ENCODE peak calls at places on chromosomes 16 and 17, in seven cellular contexts. Q is thoracic aorta, A is stomach, L is fibroblast of mammary gland, K is fibroblast of lung, P is BJ, Y is DND-41. U is an unnamed sample.

GRCh38 chr17:68356520-68356919 is 65.2 kb downstream of the ARSG start:
- DNase-seq in P (no peak), Q (no peak), K (peak; percentile 74), Y (peak; percentile 89), L (no peak), A (no peak), U (peak; percentile 31)

GRCh38 chr17:12282056-12282455 is 261.4 kb downstream of the MAP2K4 start:
- DNase-seq in A (no peak), K (peak; percentile 37), Y (no peak), L (peak; percentile 69), P (peak; percentile 4), Q (no peak), U (no peak)

GRCh38 chr17:19306160-19307111 is 56.1 kb downstream of the B9D1 start:
- DNase-seq in P (no peak), A (peak; percentile 30), K (no peak), Y (peak; percentile 79), Q (no peak), L (no peak), U (peak; percentile 82)

GRCh38 chr16:89828870-89829629 is 775 bp downstream of the SPIRE2 start:
- DNase-seq in Q (no peak), Y (no peak), A (no peak), L (no peak), K (no peak), P (no peak), U (no peak)

GRCh38 chr16:30030841-30031413 is at the start of gene TLCD3B:
- DNase-seq in K (no peak), P (no peak), A (no peak), Q (no peak), Y (no peak), L (no peak), U (no peak)

GRCh38 chr17:49926886-49927285 is 42.1 kb upstream of the DLX4 start:
- DNase-seq in K (peak; percentile 6), Y (no peak), P (no peak), A (no peak), L (peak; percentile 94), Q (no peak), U (no peak)

GRCh38 chr16:87790278-87791023 is 24.7 kb upstream of the KLHDC4 start:
- DNase-seq in P (no peak), Y (no peak), L (no peak), Q (no peak), K (no peak), A (peak; percentile 40), U (no peak)

GRCh38 chr16:83714286-83714685 is 93.5 kb upstream of the HSBP1 start:
- DNase-seq in A (no peak), K (peak; percentile 62), L (no peak), Q (no peak), P (no peak), Y (no peak), U (no peak)

GRCh38 chr17:51848451-51848850 is 310.1 kb downstream of the CA10 start:
- DNase-seq in Q (no peak), A (no peak), L (no peak), P (no peak), Y (no peak), K (no peak), U (no peak)

GRCh38 chr16:88276591-88276990 is 106.2 kb upstream of the ZNF469 start:
- DNase-seq in L (no peak), Y (no peak), K (no peak), P (no peak), Q (no peak), A (no peak), U (no peak)

GRCh38 chr17:57569860-57570259 is 175.2 kb downstream of the CCDC182 start:
- DNase-seq in K (no peak), P (peak; percentile 19), Y (no peak), L (no peak), A (no peak), Q (no peak), U (no peak)

GRCh38 chr17:79812206-79812968 is 15.5 kb upstream of the CBX8 start:
- DNase-seq in P (no peak), Y (no peak), A (no peak), K (no peak), Q (no peak), L (no peak), U (no peak)

GRCh38 chr17:79809530-79810137 is 12.8 kb upstream of the CBX8 start:
- DNase-seq in Y (no peak), P (no peak), L (no peak), K (no peak), Q (no peak), A (peak; percentile 73), U (no peak)

GRCh38 chr17:79811888-79812205 is 15.0 kb upstream of the CBX8 start:
- DNase-seq in Q (no peak), K (no peak), A (no peak), P (no peak), Y (no peak), L (no peak), U (no peak)

GRCh38 chr17:79810138-79811027 is 13.5 kb upstream of the CBX8 start:
- DNase-seq in K (peak; percentile 83), A (peak; percentile 84), Q (no peak), L (peak; percentile 65), Y (peak; percentile 91), P (no peak), U (peak; percentile 94)

DNA sequence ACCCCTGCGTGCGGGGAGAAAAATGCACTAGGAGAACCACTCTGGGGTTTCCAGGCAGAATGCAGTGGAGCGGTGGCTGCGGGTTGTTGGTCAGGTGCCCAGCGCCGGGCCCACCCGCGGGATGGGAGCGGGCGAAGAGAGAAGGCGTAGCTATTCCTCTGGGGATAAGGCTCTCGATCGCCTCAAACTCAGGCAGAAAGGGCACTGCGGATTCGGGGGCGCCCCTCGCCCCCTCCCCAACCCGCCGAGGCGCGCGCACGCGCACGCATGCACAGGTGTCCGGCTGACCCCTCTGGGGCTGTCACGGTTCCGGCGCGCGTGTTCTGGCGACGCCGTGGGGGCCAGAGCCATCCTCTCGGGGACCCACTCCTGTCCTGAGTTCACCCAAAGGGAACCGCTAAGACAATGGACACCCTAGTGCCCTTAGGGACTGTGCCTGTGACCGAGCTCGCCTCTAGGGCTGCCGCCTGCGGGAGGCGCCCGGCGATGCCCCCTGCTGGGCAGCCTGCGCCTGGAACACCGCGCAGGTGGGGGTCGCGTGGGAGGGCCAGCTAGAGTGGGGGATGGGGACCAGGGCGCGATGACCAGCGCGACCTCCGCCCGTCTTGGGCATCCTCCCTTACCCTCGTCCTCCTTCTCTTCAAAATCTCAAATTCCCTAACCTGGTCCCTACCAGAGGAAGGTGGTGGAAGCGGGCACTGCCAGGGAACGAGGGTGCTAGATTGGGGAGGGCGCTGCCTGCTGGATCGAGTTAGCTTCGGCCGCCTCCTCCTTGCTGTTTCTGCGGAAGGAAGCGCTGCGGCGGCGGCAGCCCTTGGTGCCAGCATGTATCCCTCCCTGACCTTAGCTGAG is 14.4 kb upstream of the CBX8 start:
- DNase-seq in P (no peak), L (no peak), Q (no peak), K (no peak), A (no peak), Y (peak; percentile 74), U (peak; percentile 74)
- H3K4me3 ChIP-seq in P (no peak overlapping the region), L (no peak overlapping the region), Q (no peak overlapping the region), K (no peak overlapping the region), A (peak overlapping the region; percentile 19), Y (no peak overlapping the region), U (peak overlapping the region; percentile 33)

DNA sequence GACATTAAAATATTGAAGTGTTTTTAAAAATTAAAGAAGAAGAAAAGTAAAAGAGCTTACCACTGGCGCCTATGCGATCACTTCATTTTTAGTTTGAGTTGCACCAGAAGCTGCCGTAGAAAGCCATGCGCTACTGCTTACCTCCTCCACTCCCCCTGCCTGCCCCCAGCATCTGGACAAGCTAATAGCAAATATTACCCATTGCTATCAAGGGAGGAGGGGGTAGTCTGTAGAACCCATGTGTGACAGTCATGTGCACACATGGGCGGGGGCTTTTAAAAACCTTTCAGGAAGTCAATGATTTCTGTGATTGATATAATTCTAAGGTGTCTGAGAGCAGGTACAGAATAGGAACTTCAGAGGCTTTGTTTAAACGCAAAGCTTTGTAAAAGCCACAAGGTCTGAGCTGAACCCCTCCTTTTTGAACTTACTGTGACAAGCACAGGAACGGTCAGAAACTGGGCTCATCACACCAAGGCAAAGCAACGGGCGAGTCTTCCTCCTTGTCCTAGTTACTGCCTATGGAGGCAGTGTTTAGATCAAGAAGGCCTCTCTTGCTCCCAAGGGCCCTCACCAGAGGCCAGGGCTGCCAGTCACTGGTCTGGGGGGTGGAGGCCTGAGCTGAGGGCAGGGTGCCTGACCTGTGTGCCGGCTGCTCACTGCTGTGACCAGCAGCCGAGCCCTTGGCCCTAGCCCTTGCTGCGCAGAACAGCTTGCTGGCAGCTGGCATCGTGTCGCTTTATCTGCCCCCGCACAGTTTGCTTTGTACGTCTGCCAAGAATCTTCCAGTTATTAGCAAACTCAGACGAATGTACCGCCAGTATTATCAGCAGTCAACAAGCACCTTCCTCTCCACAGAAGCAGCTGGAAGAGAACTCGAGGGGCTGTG is 15.0 kb downstream of the GINS2 start:
- DNase-seq in K (peak; percentile 74), L (peak; percentile 80), P (no peak), Q (no peak), A (peak; percentile 89), Y (no peak), U (no peak)
- TF ChIP-seq CTCF in K (no peak), L (no peak), P (no peak), Q (no peak), A (no peak), Y (no peak), U (no peak)

DNA sequence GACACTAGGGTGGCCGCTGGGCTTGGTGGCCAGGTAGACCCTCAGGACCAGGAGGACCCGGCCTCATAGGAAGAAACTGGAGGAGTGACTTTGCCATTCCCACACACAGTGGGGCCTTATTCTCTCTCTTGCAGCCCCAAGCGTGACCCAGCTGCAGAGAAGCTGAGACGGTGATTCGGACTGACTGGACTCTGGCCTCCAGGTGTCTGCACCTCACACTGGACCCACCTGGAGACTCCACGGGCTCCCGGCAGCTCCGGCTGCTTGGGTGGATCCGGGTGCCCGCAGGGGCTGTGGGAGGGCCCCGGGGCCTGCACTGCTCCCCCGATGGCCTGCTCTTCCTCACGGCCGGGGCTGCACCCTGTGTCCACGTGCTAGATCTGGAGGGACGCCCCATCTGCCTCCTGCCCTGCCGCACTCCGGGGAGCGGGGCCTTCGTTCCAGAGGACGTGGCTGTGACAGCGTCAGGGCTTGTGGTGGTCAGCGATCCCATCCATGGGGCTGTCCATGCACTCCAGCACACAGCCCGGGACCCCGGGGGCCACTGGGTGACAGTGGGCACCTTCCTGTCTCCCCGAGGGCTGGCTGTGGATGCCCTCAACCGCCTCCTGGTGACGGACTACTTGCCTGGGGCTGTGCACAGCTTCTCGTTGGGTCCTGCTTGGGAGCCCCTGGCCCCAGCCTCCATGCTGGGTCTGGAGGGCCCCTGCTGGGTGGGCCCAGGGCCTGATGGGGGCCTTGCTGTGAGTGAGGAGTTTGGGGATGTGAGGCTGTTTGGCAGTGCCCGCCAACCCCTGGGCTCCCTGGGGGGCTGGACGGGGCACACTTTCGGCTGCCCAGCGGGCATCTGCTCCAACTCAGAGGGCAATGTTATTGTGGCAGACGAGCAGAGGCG is 804 bp downstream of the NHLRC4 start:
- DNase-seq in K (no peak), Q (no peak), Y (no peak), L (no peak), P (no peak), A (no peak), U (no peak)
- H3K4me3 ChIP-seq in K (no peak overlapping the region), Q (peak overlapping the region; percentile 64), Y (no peak overlapping the region), L (no peak overlapping the region), P (no peak overlapping the region), A (peak overlapping the region; percentile 31), U (no peak overlapping the region)

DNA sequence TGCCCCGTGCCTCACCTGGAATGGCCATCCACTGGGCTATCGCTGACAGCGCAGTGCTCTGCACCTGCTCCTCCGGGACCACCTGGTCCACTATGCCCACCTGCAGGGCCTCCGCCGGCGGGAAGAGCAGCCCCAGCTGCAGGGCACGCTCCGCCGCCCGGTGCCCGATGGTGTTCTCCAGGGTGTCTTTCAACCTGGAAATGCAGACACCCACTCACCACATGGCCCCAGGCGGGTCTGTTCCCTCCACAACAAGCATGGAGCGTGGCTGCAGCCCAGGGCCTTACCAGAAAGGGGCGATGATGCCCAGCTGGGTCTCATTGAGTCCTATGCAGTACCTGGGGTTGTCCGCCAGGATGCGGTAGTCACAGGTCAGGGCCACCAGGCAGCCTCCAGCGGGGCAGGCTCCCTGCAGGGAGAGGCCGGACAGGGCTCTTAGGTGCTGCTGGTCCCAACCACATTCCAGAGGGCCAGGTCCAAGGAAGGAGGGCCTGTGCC is 6.8 kb downstream of the DNASE1L2 start:
- DNase-seq in A (no peak), K (no peak), Y (no peak), L (no peak), P (no peak), Q (no peak), U (no peak)
- TF ChIP-seq CTCF in A (no peak), K (no peak), Y (no peak), L (no peak), P (no peak), Q (no peak), U (no peak)

U was measured in GM06990.